ENCODE peak calls at places on chromosome 11, in five cellular contexts. V is IMR-90, L is H1, D is H9, B is trophoblast cell. P is an unnamed sample.

GRCh38 chr11:597166-597725 is 18.5 kb downstream of the IRF7 start:
- DNase-seq in V (no peak), L (no peak), D (peak; percentile 69), B (no peak), P (no peak)

GRCh38 chr11:69504576-69505420 is 23.3 kb downstream of the LINC01488 start:
- DNase-seq in V (no peak), L (no peak), D (no peak), B (no peak), P (no peak)

GRCh38 chr11:92969634-92970347 is at the start of gene MTNR1B:
- DNase-seq in V (no peak), L (no peak), D (no peak), B (no peak), P (no peak)

GRCh38 chr11:76443254-76443935 is 1.4 kb upstream of the EMSY start:
- DNase-seq in V (no peak), L (no peak), D (no peak), B (no peak), P (peak; percentile 68)

GRCh38 chr11:6443269-6444003 is 2.6 kb upstream of the HPX start:
- DNase-seq in V (peak; percentile 50), L (no peak), D (peak; percentile 72), B (peak; percentile 73), P (peak; percentile 65)

GRCh38 chr11:65438257-65439151 is 15.9 kb downstream of the NEAT1 start:
- DNase-seq in V (peak; percentile 40), L (no peak), D (no peak), B (peak; percentile 28), P (peak; percentile 68)

GRCh38 chr11:128680906-128681305 is 13.0 kb upstream of the FLI1 start:
- DNase-seq in V (no peak), L (no peak), D (no peak), B (no peak), P (no peak)

GRCh38 chr11:44567876-44568256 is 2.4 kb downstream of the CD82 start:
- DNase-seq in V (no peak), L (no peak), D (no peak), B (no peak), P (peak; percentile 24)

GRCh38 chr11:126596474-126596873 is 241.0 kb downstream of the ST3GAL4 start:
- DNase-seq in V (no peak), L (no peak), D (no peak), B (no peak), P (no peak)

GRCh38 chr11:50071584-50072225 is 39.0 kb downstream of the OR4C45 start:
- DNase-seq in V (no peak), L (no peak), D (no peak), B (no peak), P (no peak)

GRCh38 chr11:117117681-117118080 is 19.5 kb upstream of the SIK3 start:
- DNase-seq in V (no peak), L (no peak), D (no peak), B (no peak), P (no peak)

GRCh38 chr11:73308003-73308962 is at the start of gene ARHGEF17:
- DNase-seq in V (peak; percentile 76), L (no peak), D (peak; percentile 89), B (peak; percentile 52), P (peak; percentile 91)

DNA sequence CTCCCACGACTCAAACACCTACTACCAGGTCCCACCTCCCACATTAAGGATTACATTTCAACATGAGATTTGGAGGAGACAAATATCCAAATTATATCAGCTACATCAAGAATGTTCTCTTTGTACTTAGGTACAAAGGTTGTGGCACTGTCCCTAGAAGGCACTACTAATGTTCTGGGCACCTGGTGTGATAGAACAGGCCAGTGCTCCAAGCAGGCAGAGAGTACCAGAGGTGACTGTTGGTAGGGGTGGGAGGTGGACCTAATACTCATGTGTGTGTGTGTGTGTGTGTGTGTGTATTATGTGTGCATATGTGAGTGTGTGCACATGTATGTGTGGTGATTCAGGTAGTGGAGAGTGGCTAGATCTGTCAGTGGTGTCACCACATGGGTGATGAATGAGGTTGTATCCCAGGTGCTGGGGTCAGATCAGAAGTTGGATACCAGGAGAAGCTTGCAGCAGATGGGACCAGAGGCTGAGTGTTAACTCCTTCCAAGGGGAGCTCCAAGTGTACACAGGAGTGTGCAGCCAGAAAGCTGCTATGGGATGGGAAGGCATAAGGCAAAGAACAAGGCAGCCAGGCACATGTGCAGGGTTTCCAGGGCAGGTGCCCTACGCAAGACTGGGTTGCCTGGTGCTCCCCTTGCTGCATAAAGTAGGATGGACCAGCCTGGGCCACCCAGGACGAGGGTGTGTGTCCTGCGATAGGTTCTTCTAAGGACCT is 17.7 kb upstream of the NNMT start:
- DNase-seq in V (no peak), L (no peak), D (no peak), B (no peak), P (no peak)
- H3K9ac ChIP-seq in V (no peak overlapping the region), L (no peak overlapping the region), D (no peak overlapping the region), B (no peak overlapping the region), P (no peak overlapping the region)

GRCh38 chr11:72102631-72102945 is 509 bp downstream of the LAMTOR1 start:
- DNase-seq in V (no peak), L (no peak), D (no peak), B (no peak), P (no peak)

GRCh38 chr11:72102162-72102561 is 935 bp downstream of the LAMTOR1 start:
- DNase-seq in V (no peak), L (no peak), D (no peak), B (no peak), P (no peak)

GRCh38 chr11:72100462-72100861 is 2.6 kb downstream of the LAMTOR1 start:
- DNase-seq in V (no peak), L (no peak), D (no peak), B (no peak), P (no peak)

GRCh38 chr11:72103754-72104167 is 664 bp upstream of the LAMTOR1 start:
- DNase-seq in V (no peak), L (no peak), D (no peak), B (no peak), P (no peak)

DNA sequence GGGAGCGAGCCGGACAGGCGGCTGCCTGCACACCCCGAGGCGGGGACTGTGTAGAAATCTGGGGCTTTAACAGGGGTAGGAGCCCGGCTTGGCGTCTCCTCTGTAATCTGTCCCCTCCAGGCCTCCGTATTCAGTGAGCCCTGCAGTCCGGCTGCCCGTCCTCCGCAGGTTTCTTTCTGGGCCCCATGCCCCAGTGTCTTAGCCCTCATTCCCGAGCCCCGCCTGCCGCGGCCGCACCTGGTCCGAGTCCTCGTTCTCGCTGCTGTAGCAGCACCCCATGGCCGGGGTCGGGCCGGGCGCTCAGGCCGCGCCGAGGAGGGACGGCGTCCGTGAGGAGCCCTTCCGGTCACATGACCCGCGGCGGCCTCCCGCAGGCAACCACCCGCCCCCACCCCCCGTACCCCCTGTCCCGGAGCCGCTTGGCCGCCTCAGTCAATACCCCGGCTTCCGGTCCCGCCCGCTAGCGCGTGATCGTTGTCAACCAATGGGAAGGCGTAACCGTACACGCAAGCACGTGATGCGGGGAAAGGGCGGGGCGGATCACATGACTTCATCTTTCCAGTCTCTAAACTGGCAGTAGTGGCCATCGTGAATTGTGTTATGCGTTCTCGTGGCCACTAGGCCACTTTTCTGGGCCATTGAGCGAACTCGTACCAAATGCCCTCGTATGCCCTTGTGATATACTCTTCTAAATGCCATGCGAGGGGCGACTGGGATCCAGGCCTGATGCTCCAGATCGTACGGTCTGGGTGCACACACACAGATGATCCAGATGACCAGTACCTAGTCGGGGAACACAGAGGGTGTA is at the start of gene LAMTOR1:
- DNase-seq in V (peak; percentile 99), L (peak; percentile 98), D (peak; percentile 99), B (peak; percentile 100), P (peak; percentile 99)
- H2BK5ac ChIP-seq in V (peak within 1 kb of the TSS; percentile 90), L (peak within 1 kb of the TSS; percentile 79), D (no peak within 1 kb of the TSS), B (peak within 1 kb of the TSS; percentile 88), P (peak within 1 kb of the TSS; percentile 90)

DNA sequence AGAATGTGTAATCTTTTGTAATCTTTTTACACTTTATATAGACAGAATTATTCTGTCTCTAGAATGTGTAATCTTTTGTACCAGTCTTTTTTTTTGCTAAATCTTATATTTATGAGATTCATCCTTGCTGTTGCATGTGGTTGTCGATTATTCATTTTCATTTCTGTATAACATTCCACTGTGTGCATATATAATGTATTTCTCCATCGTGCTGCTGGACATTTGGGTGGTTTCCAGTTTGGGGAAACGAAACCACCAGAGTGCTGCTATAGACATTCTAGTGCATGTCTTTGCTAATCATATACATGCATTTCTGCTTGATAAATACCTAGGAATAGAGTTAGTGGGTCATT is 146.5 kb downstream of the GRIK4 start:
- DNase-seq in V (no peak), L (no peak), D (no peak), B (no peak), P (no peak)
- H3K9ac ChIP-seq in V (no peak overlapping the region), L (no peak overlapping the region), D (no peak overlapping the region), B (no peak overlapping the region), P (no peak overlapping the region)

GRCh38 chr11:67483498-67483798 is 622 bp downstream of the AIP start:
- DNase-seq in V (no peak), L (no peak), D (no peak), B (no peak), P (no peak)
- H2BK5ac ChIP-seq in V (no peak overlapping the region), L (no peak overlapping the region), D (no peak overlapping the region), B (no peak overlapping the region), P (no peak overlapping the region)

DNA sequence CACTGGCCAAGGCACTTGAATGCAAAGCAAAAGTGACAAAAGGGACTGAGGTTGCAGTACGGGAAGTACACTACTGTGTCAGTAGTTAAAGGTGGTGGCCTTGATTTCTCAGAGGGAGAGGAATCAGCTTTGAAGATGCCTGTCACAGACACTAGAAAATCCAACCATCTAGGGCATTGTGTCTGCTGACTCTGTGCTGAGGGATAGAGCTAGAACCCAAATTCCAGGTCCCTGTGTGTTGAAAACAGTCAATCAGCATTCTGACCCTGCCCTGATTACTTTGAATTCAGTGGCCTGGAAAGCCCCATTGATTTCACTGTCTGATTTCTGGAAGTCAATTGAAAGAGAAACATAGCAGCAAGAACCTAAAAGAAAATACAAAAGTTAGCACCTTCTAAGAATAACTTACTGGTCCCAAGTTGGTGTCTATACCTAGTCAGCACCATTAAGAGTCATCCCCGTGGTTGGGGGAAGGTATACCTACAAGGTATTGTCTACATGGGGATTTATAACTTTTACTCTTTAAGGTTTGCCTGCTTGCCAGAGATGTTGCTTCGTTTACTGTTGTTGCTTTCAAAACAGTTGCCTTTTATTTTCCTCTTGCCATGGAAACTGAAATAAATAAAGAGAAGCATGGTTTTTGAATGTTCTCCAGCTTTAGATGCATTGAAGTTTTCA is 97.2 kb downstream of the PDHX start:
- DNase-seq in V (no peak), L (no peak), D (no peak), B (peak; percentile 64), P (peak; percentile 88)
- H3K9ac ChIP-seq in V (no peak overlapping the region), L (no peak overlapping the region), D (no peak overlapping the region), B (no peak overlapping the region), P (peak overlapping the region; percentile 78)

GRCh38 chr11:8790964-8791363 is 108.4 kb downstream of the RPL27A start:
- DNase-seq in V (no peak), L (no peak), D (no peak), B (no peak), P (no peak)

GRCh38 chr11:8794677-8795103 is 112.1 kb downstream of the RPL27A start:
- DNase-seq in V (no peak), L (no peak), D (peak; percentile 51), B (no peak), P (no peak)

GRCh38 chr11:8792636-8793035 is 110.0 kb downstream of the RPL27A start:
- DNase-seq in V (no peak), L (no peak), D (no peak), B (no peak), P (no peak)

GRCh38 chr11:8794126-8794525 is 111.5 kb downstream of the RPL27A start:
- DNase-seq in V (no peak), L (no peak), D (no peak), B (no peak), P (no peak)

GRCh38 chr11:8793114-8793777 is 110.7 kb downstream of the RPL27A start:
- DNase-seq in V (peak; percentile 51), L (no peak), D (no peak), B (no peak), P (peak; percentile 60)
- H2BK5ac ChIP-seq in V (peak overlapping the region; percentile 56), L (no peak overlapping the region), D (no peak overlapping the region), B (no peak overlapping the region), P (no peak overlapping the region)

GRCh38 chr11:2890466-2891241 is 5.1 kb upstream of the CDKN1C start:
- DNase-seq in V (peak; percentile 64), L (no peak), D (no peak), B (no peak), P (no peak)
- H3K9ac ChIP-seq in V (peak overlapping the region; percentile 17), L (no peak overlapping the region), D (no peak overlapping the region), B (no peak overlapping the region), P (peak overlapping the region; percentile 87)

P was measured in mesenchymal stem cell.